ENCODE peak calls at places on chromosome 20, in nine cellular contexts. One of them, this sample, is unnamed.

GRCh38 chr20:58706150-58706892 is 13.7 kb downstream of the NPEPL1 start:
- DNase-seq in spleen: peak; percentile 39
- DNase-seq in psoas muscle: peak; percentile 25
- DNase-seq in fibroblast of the aortic adventitia: no peak
- DNase-seq in A549: no peak
- DNase-seq in transverse colon: peak; percentile 3
- DNase-seq in thoracic aorta: no peak
- DNase-seq in HFF-Myc: no peak
- DNase-seq in heart right ventricle: no peak
- DNase-seq in this sample: no peak

GRCh38 chr20:63657260-63657936 is 714 bp upstream of the RTEL1 start:
- DNase-seq in thoracic aorta: no peak
- DNase-seq in transverse colon: no peak
- DNase-seq in spleen: peak; percentile 85
- DNase-seq in A549: no peak
- DNase-seq in psoas muscle: peak; percentile 63
- DNase-seq in fibroblast of the aortic adventitia: no peak
- DNase-seq in HFF-Myc: no peak
- DNase-seq in heart right ventricle: no peak
- DNase-seq in this sample: no peak

GRCh38 chr20:63202021-63202420 is 13.9 kb downstream of the YTHDF1 start:
- DNase-seq in psoas muscle: no peak
- DNase-seq in A549: no peak
- DNase-seq in spleen: no peak
- DNase-seq in fibroblast of the aortic adventitia: no peak
- DNase-seq in heart right ventricle: no peak
- DNase-seq in transverse colon: no peak
- DNase-seq in thoracic aorta: no peak
- DNase-seq in HFF-Myc: no peak
- DNase-seq in this sample: no peak

GRCh38 chr20:33686984-33687366 is 790 bp upstream of the E2F1 start:
- DNase-seq in transverse colon: no peak
- DNase-seq in heart right ventricle: no peak
- DNase-seq in HFF-Myc: no peak
- DNase-seq in A549: no peak
- DNase-seq in spleen: no peak
- DNase-seq in psoas muscle: no peak
- DNase-seq in fibroblast of the aortic adventitia: no peak
- DNase-seq in thoracic aorta: no peak
- DNase-seq in this sample: no peak

GRCh38 chr20:4555188-4555893 is 166.4 kb upstream of the PRND start:
- DNase-seq in HFF-Myc: peak; percentile 61
- DNase-seq in spleen: no peak
- DNase-seq in heart right ventricle: no peak
- DNase-seq in transverse colon: no peak
- DNase-seq in A549: peak; percentile 78
- DNase-seq in thoracic aorta: no peak
- DNase-seq in fibroblast of the aortic adventitia: peak; percentile 57
- DNase-seq in psoas muscle: no peak
- DNase-seq in this sample: no peak

GRCh38 chr20:42308980-42309524 is 690.9 kb upstream of the CHD6 start:
- DNase-seq in HFF-Myc: no peak
- DNase-seq in transverse colon: no peak
- DNase-seq in thoracic aorta: no peak
- DNase-seq in spleen: no peak
- DNase-seq in A549: no peak
- DNase-seq in heart right ventricle: no peak
- DNase-seq in psoas muscle: no peak
- DNase-seq in fibroblast of the aortic adventitia: no peak
- DNase-seq in this sample: no peak

GRCh38 chr20:22584922-22585785 is 782 bp upstream of the FOXA2 start:
- DNase-seq in spleen: no peak
- DNase-seq in psoas muscle: no peak
- DNase-seq in HFF-Myc: no peak
- DNase-seq in thoracic aorta: no peak
- DNase-seq in transverse colon: peak; percentile 57
- DNase-seq in fibroblast of the aortic adventitia: no peak
- DNase-seq in heart right ventricle: no peak
- DNase-seq in A549: peak; percentile 86
- DNase-seq in this sample: no peak

GRCh38 chr20:37111926-37112455 is 16.2 kb upstream of the RBL1 start:
- DNase-seq in A549: no peak
- DNase-seq in fibroblast of the aortic adventitia: no peak
- DNase-seq in HFF-Myc: no peak
- DNase-seq in spleen: no peak
- DNase-seq in transverse colon: no peak
- DNase-seq in psoas muscle: no peak
- DNase-seq in thoracic aorta: no peak
- DNase-seq in heart right ventricle: no peak
- DNase-seq in this sample: no peak

GRCh38 chr20:59195316-59195993 is 31.8 kb downstream of the ZNF831 start:
- DNase-seq in transverse colon: no peak
- DNase-seq in spleen: no peak
- DNase-seq in HFF-Myc: no peak
- DNase-seq in thoracic aorta: no peak
- DNase-seq in A549: no peak
- DNase-seq in psoas muscle: no peak
- DNase-seq in heart right ventricle: no peak
- DNase-seq in fibroblast of the aortic adventitia: no peak
- DNase-seq in this sample: no peak

GRCh38 chr20:64167676-64168075 is 3.4 kb downstream of the MYT1 start:
- DNase-seq in HFF-Myc: no peak
- DNase-seq in thoracic aorta: no peak
- DNase-seq in A549: no peak
- DNase-seq in psoas muscle: no peak
- DNase-seq in transverse colon: no peak
- DNase-seq in spleen: no peak
- DNase-seq in heart right ventricle: no peak
- DNase-seq in fibroblast of the aortic adventitia: no peak
- DNase-seq in this sample: no peak

GRCh38 chr20:17612975-17613327 is 43.1 kb downstream of the DSTN start:
- DNase-seq in heart right ventricle: no peak
- DNase-seq in psoas muscle: no peak
- DNase-seq in thoracic aorta: no peak
- DNase-seq in transverse colon: no peak
- DNase-seq in spleen: no peak
- DNase-seq in fibroblast of the aortic adventitia: no peak
- DNase-seq in HFF-Myc: no peak
- DNase-seq in A549: no peak
- DNase-seq in this sample: no peak

GRCh38 chr20:35661908-35662307 is 2.8 kb downstream of the CPNE1 start:
- DNase-seq in psoas muscle: no peak
- DNase-seq in HFF-Myc: no peak
- DNase-seq in spleen: no peak
- DNase-seq in transverse colon: no peak
- DNase-seq in fibroblast of the aortic adventitia: no peak
- DNase-seq in heart right ventricle: no peak
- DNase-seq in A549: no peak
- DNase-seq in thoracic aorta: no peak
- DNase-seq in this sample: no peak

GRCh38 chr20:35663516-35663812 is 1.2 kb downstream of the CPNE1 start:
- DNase-seq in thoracic aorta: no peak
- DNase-seq in HFF-Myc: no peak
- DNase-seq in transverse colon: no peak
- DNase-seq in psoas muscle: no peak
- DNase-seq in heart right ventricle: no peak
- DNase-seq in fibroblast of the aortic adventitia: no peak
- DNase-seq in A549: no peak
- DNase-seq in spleen: no peak
- DNase-seq in this sample: no peak

GRCh38 chr20:35663813-35664543 is 722 bp downstream of the CPNE1 start:
- DNase-seq in heart right ventricle: no peak
- DNase-seq in spleen: peak; percentile 91
- DNase-seq in HFF-Myc: peak; percentile 11
- DNase-seq in fibroblast of the aortic adventitia: no peak
- DNase-seq in transverse colon: peak; percentile 62
- DNase-seq in A549: peak; percentile 51
- DNase-seq in psoas muscle: peak; percentile 57
- DNase-seq in thoracic aorta: no peak
- DNase-seq in this sample: peak; percentile 38

GRCh38 chr20:35661013-35661412 is 3.7 kb downstream of the CPNE1 start:
- DNase-seq in transverse colon: no peak
- DNase-seq in psoas muscle: no peak
- DNase-seq in spleen: no peak
- DNase-seq in heart right ventricle: no peak
- DNase-seq in A549: no peak
- DNase-seq in thoracic aorta: no peak
- DNase-seq in HFF-Myc: no peak
- DNase-seq in fibroblast of the aortic adventitia: no peak
- DNase-seq in this sample: no peak

DNA sequence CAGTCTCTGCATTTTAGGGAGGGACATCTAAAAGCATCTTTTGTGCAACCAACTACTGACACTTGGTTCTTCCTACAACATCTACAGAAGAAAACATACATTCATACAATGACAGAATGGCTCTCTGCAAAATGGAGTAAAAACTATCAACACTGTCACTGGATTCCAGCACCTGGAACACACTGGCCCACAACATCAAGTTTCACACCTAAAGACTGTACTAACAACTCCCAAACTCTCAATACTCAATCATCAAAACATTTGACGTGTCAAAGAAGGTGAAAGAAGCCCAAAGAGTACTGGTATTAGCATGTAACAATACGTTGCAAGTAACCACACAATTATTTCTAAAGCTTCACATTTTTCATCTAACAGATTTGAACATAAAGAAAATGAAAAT is 2.2 kb downstream of the CPNE1 start:
- DNase-seq in psoas muscle: no peak
- DNase-seq in transverse colon: no peak
- DNase-seq in fibroblast of the aortic adventitia: no peak
- DNase-seq in heart right ventricle: no peak
- DNase-seq in thoracic aorta: no peak
- DNase-seq in spleen: no peak
- DNase-seq in A549: no peak
- DNase-seq in HFF-Myc: no peak
- DNase-seq in this sample: no peak
- H3K4me3 ChIP-seq in psoas muscle: peak overlapping the region; percentile 75
- H3K4me3 ChIP-seq in transverse colon: no peak overlapping the region
- H3K4me3 ChIP-seq in fibroblast of the aortic adventitia: peak overlapping the region; percentile 99
- H3K4me3 ChIP-seq in heart right ventricle: peak overlapping the region; percentile 93
- H3K4me3 ChIP-seq in thoracic aorta: peak overlapping the region; percentile 85
- H3K4me3 ChIP-seq in spleen: no peak overlapping the region
- H3K4me3 ChIP-seq in A549: peak overlapping the region; percentile 91
- H3K4me3 ChIP-seq in HFF-Myc: peak overlapping the region; percentile 99
- H3K4me3 ChIP-seq in this sample: peak overlapping the region; percentile 81

GRCh38 chr20:31537116-31537858 is 23.0 kb downstream of the HM13 start:
- DNase-seq in HFF-Myc: no peak
- DNase-seq in spleen: no peak
- DNase-seq in transverse colon: no peak
- DNase-seq in A549: no peak
- DNase-seq in psoas muscle: no peak
- DNase-seq in thoracic aorta: no peak
- DNase-seq in fibroblast of the aortic adventitia: no peak
- DNase-seq in heart right ventricle: no peak
- DNase-seq in this sample: no peak
- TF ChIP-seq CTCF in HFF-Myc: no peak
- TF ChIP-seq CTCF in spleen: no peak
- TF ChIP-seq CTCF in transverse colon: no peak
- TF ChIP-seq CTCF in A549: no peak
- TF ChIP-seq CTCF in psoas muscle: no peak
- TF ChIP-seq CTCF in thoracic aorta: no peak
- TF ChIP-seq CTCF in fibroblast of the aortic adventitia: no peak
- TF ChIP-seq CTCF in heart right ventricle: no peak
- TF ChIP-seq CTCF in this sample: no peak

DNA sequence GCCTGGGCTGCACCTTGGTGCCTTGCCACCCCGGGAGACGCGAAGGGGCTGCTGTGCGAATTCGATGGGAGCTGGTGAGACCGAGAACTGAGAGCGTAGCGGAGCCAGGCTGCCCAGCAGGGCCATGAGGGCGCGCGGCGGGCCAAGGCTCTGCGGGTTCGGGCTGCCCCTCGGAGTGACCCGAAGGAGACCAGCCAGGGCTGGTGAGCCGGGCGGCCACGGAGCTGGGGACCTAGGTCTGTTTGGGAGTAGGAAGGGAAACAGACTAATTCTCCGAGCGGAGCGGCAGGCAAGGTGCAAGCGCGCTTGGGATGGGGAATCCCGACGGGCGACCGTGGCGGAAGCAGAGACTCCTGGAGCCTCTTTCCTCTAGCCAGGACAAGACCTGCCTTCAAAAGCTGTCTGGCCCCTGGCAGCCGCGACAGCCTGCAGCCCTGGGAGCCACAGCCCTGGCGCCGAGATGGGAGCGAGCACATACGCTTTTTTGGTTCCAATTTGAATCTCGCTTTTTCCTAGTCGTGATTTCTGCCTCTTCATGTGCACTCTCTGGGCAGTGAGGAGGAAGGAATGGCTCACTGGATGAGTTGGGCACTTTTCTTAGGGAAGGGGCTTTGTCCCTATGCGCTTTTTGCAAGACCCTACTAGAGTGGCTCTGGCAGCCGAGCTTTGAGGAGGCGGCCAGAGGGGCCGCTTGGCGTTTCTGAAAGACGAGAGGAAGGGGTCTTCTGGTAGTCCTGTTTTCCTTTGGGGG is 777 bp downstream of the SYNDIG1 start:
- DNase-seq in A549: peak; percentile 51
- DNase-seq in HFF-Myc: no peak
- DNase-seq in spleen: no peak
- DNase-seq in thoracic aorta: no peak
- DNase-seq in fibroblast of the aortic adventitia: peak; percentile 18
- DNase-seq in psoas muscle: no peak
- DNase-seq in heart right ventricle: peak; percentile 21
- DNase-seq in transverse colon: no peak
- DNase-seq in this sample: no peak
- H3K4me3 ChIP-seq in A549: peak overlapping the region; percentile 59
- H3K4me3 ChIP-seq in HFF-Myc: no peak overlapping the region
- H3K4me3 ChIP-seq in spleen: peak overlapping the region; percentile 34
- H3K4me3 ChIP-seq in thoracic aorta: peak overlapping the region; percentile 74
- H3K4me3 ChIP-seq in fibroblast of the aortic adventitia: peak overlapping the region; percentile 65
- H3K4me3 ChIP-seq in psoas muscle: peak overlapping the region; percentile 51
- H3K4me3 ChIP-seq in heart right ventricle: peak overlapping the region; percentile 59
- H3K4me3 ChIP-seq in transverse colon: no peak overlapping the region
- H3K4me3 ChIP-seq in this sample: no peak overlapping the region

DNA sequence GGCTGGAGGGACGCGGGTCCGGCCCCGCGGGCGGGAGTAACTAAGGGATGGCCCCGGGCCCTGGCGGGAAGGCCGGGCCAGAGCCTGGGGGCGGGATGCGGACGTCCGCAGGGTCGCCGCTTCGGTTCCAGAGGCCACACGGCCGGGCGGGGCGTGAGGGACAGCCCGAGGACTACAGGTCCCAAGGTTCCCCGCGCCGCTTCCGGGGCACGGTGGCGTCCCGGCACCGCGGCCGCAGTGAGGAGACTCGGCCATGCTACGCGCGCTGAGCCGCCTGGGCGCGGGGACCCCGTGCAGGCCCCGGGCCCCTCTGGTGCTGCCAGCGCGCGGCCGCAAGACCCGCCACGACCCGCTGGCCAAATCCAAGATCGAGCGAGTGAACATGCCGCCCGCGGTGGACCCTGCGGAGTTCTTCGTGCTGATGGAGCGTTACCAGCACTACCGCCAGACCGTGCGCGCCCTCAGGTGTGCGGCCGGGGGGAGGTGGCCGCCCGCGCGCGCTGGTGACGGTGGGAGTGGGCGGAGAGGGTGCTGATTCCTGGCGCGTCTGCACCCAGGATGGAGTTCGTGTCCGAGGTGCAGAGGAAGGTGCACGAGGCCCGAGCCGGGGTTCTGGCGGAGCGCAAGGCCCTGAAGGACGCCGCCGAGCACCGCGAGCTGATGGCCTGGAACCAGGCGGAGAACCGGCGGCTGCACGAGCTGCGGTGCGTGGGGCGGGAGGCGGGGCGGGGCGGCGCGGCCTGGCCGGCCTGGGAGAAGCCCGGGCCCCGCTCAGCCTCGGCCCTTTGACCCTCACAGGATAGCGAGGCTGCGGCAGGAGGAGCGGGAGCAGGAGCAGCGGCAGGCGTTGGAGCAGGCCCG is at the start of gene MRPS26:
- DNase-seq in heart right ventricle: peak; percentile 93
- DNase-seq in thoracic aorta: peak; percentile 60
- DNase-seq in psoas muscle: peak; percentile 95
- DNase-seq in A549: peak; percentile 93
- DNase-seq in transverse colon: peak; percentile 93
- DNase-seq in spleen: peak; percentile 98
- DNase-seq in HFF-Myc: peak; percentile 50
- DNase-seq in fibroblast of the aortic adventitia: peak; percentile 73
- DNase-seq in this sample: peak; percentile 66
- TF ChIP-seq CTCF in heart right ventricle: no peak
- TF ChIP-seq CTCF in thoracic aorta: no peak
- TF ChIP-seq CTCF in psoas muscle: no peak
- TF ChIP-seq CTCF in A549: no peak
- TF ChIP-seq CTCF in transverse colon: no peak
- TF ChIP-seq CTCF in spleen: no peak
- TF ChIP-seq CTCF in HFF-Myc: no peak
- TF ChIP-seq CTCF in fibroblast of the aortic adventitia: no peak
- TF ChIP-seq CTCF in this sample: no peak

This sample was measured in LNCaP clone FGC.